ENCODE peak calls at places on chromosomes 2 and 18, in ten cellular contexts. W is transverse colon; C is pancreas; Z is tibial artery; D is cardiac muscle cell; Q is A549; B is lower lobe of right lung; S is heart right ventricle; X is CD8-positive, alpha-beta memory T cell; M is GM23338. N is an unnamed sample.

GRCh38 chr2:69097148-69097610 is 84.2 kb downstream of the ANTXR1 start:
- DNase-seq in M (no peak), B (no peak), Q (no peak), Z (no peak), C (no peak), X (no peak), W (no peak), S (no peak), D (peak), N (no peak)

GRCh38 chr2:7930800-7931635 is 750.8 kb upstream of the ID2 start:
- DNase-seq in C (no peak), W (no peak), X (no peak), S (peak), M (no peak), B (no peak), D (peak), Q (no peak), Z (no peak), N (no peak)

GRCh38 chr2:181896286-181896685 is 4.8 kb downstream of the ITPRID2 start:
- DNase-seq in D (no peak), B (no peak), S (no peak), C (no peak), X (no peak), W (no peak), Q (no peak), Z (no peak), M (no peak), N (no peak)

GRCh38 chr2:8316356-8316755 is 365.5 kb upstream of the ID2 start:
- DNase-seq in D (no peak), B (no peak), Z (no peak), W (no peak), X (no peak), Q (no peak), S (no peak), M (no peak), C (no peak), N (no peak)

GRCh38 chr2:236562434-236562833 is 7.2 kb upstream of the ACKR3 start:
- DNase-seq in W (no peak), C (peak), Q (peak), D (peak), B (no peak), X (no peak), Z (no peak), S (no peak), M (peak), N (no peak)

GRCh38 chr2:151760139-151760650 is 25.9 kb upstream of the NEB start:
- DNase-seq in M (peak), C (no peak), X (no peak), B (no peak), Z (no peak), D (peak), S (no peak), Q (no peak), W (no peak), N (no peak)

GRCh38 chr2:218810251-218810650 is 21.4 kb downstream of the PRKAG3 start:
- DNase-seq in W (no peak), Q (no peak), X (no peak), Z (no peak), M (no peak), S (no peak), C (no peak), B (no peak), D (peak), N (no peak)

GRCh38 chr2:27049422-27050280 is 1.8 kb upstream of the AGBL5 start:
- DNase-seq in X (peak), D (no peak), M (peak), Q (no peak), C (no peak), W (peak), S (peak), Z (no peak), B (peak), N (no peak)

GRCh38 chr2:181420259-181421130 is 36.7 kb upstream of the ITGA4 start:
- DNase-seq in B (no peak), Q (no peak), S (no peak), D (no peak), M (no peak), C (no peak), W (no peak), X (no peak), Z (no peak), N (no peak)

GRCh38 chr18:354456-354855 is 86.6 kb upstream of the THOC1 start:
- DNase-seq in X (no peak), M (no peak), Q (no peak), B (no peak), W (no peak), D (peak), S (no peak), Z (no peak), C (no peak), N (no peak)

GRCh38 chr2:39228413-39229209 is 15.2 kb downstream of the CDKL4 start:
- DNase-seq in B (no peak), Z (no peak), Q (no peak), M (peak), X (no peak), W (no peak), D (peak), C (no peak), S (no peak), N (no peak)

GRCh38 chr2:240960963-240961876 is 37.2 kb upstream of the SNED1 start:
- DNase-seq in S (no peak), C (no peak), Q (no peak), Z (peak), W (no peak), X (no peak), M (no peak), B (no peak), D (peak), N (no peak)

GRCh38 chr18:77063256-77063655 is 69.3 kb downstream of the MBP start:
- DNase-seq in M (peak), B (peak), C (no peak), X (peak), D (peak), W (peak), Z (no peak), Q (no peak), S (no peak), N (no peak)
- H3K27ac ChIP-seq in M (peak), B (peak), C (no peak), X (peak), D (no peak), W (peak), Z (no peak), Q (peak), S (no peak), N (no peak)

GRCh38 chr2:230230087-230230486 is 4.6 kb downstream of the SP140 start:
- DNase-seq in S (no peak), Q (no peak), D (peak), W (no peak), X (no peak), C (no peak), M (peak), Z (no peak), B (no peak), N (no peak)

GRCh38 chr2:230231251-230231650 is 5.7 kb downstream of the SP140 start:
- DNase-seq in M (no peak), B (no peak), X (no peak), D (no peak), Q (no peak), C (no peak), W (no peak), Z (no peak), S (no peak), N (no peak)

GRCh38 chr2:230230801-230231200 is 5.3 kb downstream of the SP140 start:
- DNase-seq in M (no peak), W (no peak), S (no peak), Q (no peak), Z (no peak), X (no peak), B (no peak), D (no peak), C (no peak), N (no peak)

GRCh38 chr2:230234122-230234722 is 8.7 kb downstream of the SP140 start:
- DNase-seq in Z (no peak), D (no peak), Q (no peak), M (no peak), S (no peak), B (no peak), W (no peak), C (no peak), X (no peak), N (no peak)

GRCh38 chr2:230234845-230235244 is 9.3 kb downstream of the SP140 start:
- DNase-seq in W (no peak), Q (no peak), M (no peak), S (no peak), X (no peak), C (no peak), Z (no peak), B (no peak), D (peak), N (no peak)
- H3K27ac ChIP-seq in W (no peak), Q (no peak), M (no peak), S (no peak), X (no peak), C (no peak), Z (no peak), B (no peak), D (no peak), N (no peak)

GRCh38 chr2:156396126-156396525 is 40.1 kb upstream of the GPD2 start:
- DNase-seq in W (no peak), B (no peak), X (no peak), Z (no peak), Q (no peak), C (no peak), M (no peak), D (no peak), S (no peak), N (no peak)
- H3K27ac ChIP-seq in W (no peak), B (no peak), X (no peak), Z (no peak), Q (no peak), C (no peak), M (no peak), D (no peak), S (no peak), N (no peak)

GRCh38 chr2:231541605-231542509 is 11.6 kb upstream of the NMUR1 start:
- DNase-seq in M (peak), S (no peak), Z (no peak), D (peak), X (no peak), B (no peak), Q (peak), C (no peak), W (no peak), N (no peak)
- H3K27ac ChIP-seq in M (no peak), S (peak), Z (peak), D (no peak), X (no peak), B (peak), Q (no peak), C (no peak), W (no peak), N (peak)

DNA sequence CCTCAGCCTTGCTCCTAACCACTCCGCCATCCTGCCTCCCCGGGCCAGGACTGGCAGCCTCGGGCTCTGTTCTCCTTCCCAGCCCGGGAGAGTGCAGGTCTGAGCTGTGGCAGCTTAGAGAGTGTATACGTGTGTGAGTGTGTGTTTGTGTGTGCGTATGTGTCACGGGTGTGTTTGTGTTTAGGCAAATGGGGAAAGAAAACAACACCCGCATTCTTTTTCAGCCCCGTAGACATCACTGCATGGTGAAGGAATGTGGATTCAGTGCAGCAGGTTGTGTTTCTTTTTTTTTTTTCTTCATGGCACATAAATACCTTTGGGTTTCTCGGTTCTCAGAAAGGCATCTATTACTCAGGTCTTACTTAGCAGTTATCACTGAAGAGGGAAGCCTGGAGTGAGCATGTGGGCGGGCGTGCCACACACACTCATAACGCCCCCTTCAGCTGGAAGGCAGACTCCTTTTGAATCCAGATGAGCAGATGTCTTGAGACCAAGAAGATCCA is 44.2 kb downstream of the GLI2 start:
- DNase-seq in Q (peak), X (no peak), Z (no peak), S (no peak), B (no peak), W (no peak), C (no peak), M (peak), D (peak), N (no peak)
- H3K27ac ChIP-seq in Q (no peak), X (no peak), Z (no peak), S (no peak), B (no peak), W (no peak), C (no peak), M (peak), D (no peak), N (no peak)

N was measured in thoracic aorta.